ENCODE peak calls at places on chromosomes 12 and 14, in nine cellular contexts. M, P, Z, O, I, U, K, L and N are unnamed samples.

GRCh38 chr14:93824518-93825234 is 36.4 kb upstream of the PRIMA1 start:
- DNase-seq in Z (no peak), M (no peak), O (no peak), P (no peak), U (no peak), I (peak), L (no peak), K (no peak), N (no peak)

GRCh38 chr12:14928946-14929345 is 9.4 kb downstream of the ERP27 start:
- DNase-seq in U (no peak), Z (no peak), O (no peak), M (no peak), L (no peak), P (no peak), I (no peak), K (peak), N (no peak)

GRCh38 chr12:103956515-103957027 is 9.1 kb upstream of the TDG start:
- DNase-seq in O (peak), U (no peak), P (no peak), K (peak), L (no peak), Z (no peak), M (no peak), I (no peak), N (no peak)

GRCh38 chr14:86515195-86515594 is 985.3 kb downstream of the FLRT2 start:
- DNase-seq in K (no peak), Z (no peak), L (no peak), U (no peak), I (no peak), M (no peak), O (no peak), P (no peak), N (no peak)

GRCh38 chr12:48198619-48198973 is 4.5 kb downstream of the OR10AD1 start:
- DNase-seq in M (peak), I (no peak), U (peak), O (peak), Z (no peak), L (peak), K (peak), P (no peak), N (no peak)

GRCh38 chr12:108921946-108922345 is 42.1 kb downstream of the DAO start:
- DNase-seq in Z (no peak), L (no peak), O (no peak), M (no peak), K (no peak), P (no peak), U (no peak), I (no peak), N (no peak)

GRCh38 chr12:45707241-45707857 is 22.2 kb upstream of the ARID2 start:
- DNase-seq in O (no peak), Z (no peak), M (no peak), I (no peak), P (no peak), K (no peak), U (no peak), L (no peak), N (no peak)

GRCh38 chr14:105193916-105194782 is 13.0 kb upstream of the NUDT14 start:
- DNase-seq in M (no peak), U (no peak), I (no peak), K (no peak), Z (peak), O (no peak), L (no peak), P (peak), N (no peak)

GRCh38 chr12:14256555-14257169 is 108.8 kb upstream of the ATF7IP start:
- DNase-seq in Z (peak), M (peak), P (peak), U (peak), O (peak), I (peak), L (no peak), K (peak), N (peak)

GRCh38 chr14:68945585-68946289 is 33.4 kb downstream of the ACTN1 start:
- DNase-seq in Z (no peak), K (peak), I (no peak), U (no peak), M (peak), O (no peak), P (no peak), L (no peak), N (no peak)

GRCh38 chr12:4809449-4810218 is 89.4 kb downstream of the GALNT8 start:
- DNase-seq in K (no peak), M (no peak), I (no peak), O (no peak), Z (no peak), L (no peak), P (no peak), U (no peak), N (no peak)

DNA sequence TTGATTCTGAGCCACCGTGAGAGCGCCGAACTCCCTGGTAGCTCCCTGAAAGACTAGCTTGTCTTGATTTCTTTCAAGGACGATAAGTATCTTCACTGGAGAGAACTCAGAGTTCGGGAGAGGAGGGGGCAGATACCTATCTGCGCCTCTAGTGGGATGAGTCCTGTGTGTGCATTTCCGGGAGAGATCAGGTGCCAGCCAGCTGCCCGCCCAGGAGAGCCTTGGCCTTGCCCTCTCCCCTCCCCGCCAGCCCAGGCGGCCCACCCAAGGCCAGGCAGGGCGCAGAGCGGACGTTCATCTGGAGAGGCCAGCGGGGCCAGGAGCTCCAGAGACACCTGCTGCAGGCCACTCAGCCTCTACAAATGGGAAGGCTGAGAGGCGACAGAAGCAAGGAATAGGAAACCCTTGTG is 1.0 kb downstream of the CD9 start:
- DNase-seq in M (peak), K (peak), P (no peak), I (peak), L (no peak), Z (no peak), O (no peak), U (no peak), N (no peak)
- TF ChIP-seq POLR2A in M (peak), K (peak), P (no peak), I (no peak), L (no peak), Z (no peak), O (no peak), U (no peak), N (no peak)

GRCh38 chr12:67826148-67826547 is 163.1 kb upstream of the IFNG-AS1 start:
- DNase-seq in K (no peak), O (no peak), M (no peak), U (no peak), P (peak), L (no peak), Z (no peak), I (no peak), N (no peak)
- H3K4me3 ChIP-seq in K (no peak), O (no peak), M (no peak), U (no peak), P (no peak), L (no peak), Z (no peak), I (no peak), N (no peak)

DNA sequence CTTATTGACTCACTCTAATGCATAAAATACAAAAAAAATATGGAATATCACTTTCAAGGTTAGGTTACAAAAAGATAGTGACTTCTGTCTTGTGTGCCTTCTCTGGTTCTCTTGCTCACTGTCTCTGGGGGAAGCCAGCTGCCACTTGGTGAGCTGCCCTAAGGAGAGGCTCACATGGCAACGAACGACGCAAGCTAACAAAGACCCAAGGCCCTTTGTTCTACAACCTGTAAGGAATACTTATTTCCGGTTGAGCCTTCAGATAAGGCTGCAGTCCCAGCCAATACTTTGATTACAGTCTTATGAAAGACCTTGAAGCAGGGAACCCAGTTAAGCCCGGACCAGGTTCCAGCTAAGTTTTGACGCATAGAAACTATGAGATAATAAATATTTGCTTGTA is 242.4 kb upstream of the TBX3 start:
- DNase-seq in K (no peak), Z (no peak), U (no peak), I (no peak), P (no peak), M (peak), L (no peak), O (no peak), N (no peak)
- TF ChIP-seq POLR2A in K (no peak), Z (no peak), U (no peak), I (no peak), P (no peak), M (no peak), L (no peak), O (no peak), N (no peak)

GRCh38 chr14:50756300-50756699 is 74.7 kb downstream of the NIN start:
- DNase-seq in K (peak), U (no peak), O (no peak), M (no peak), L (no peak), Z (no peak), P (no peak), I (no peak), N (no peak)

GRCh38 chr14:50745401-50746058 is 77.4 kb upstream of the SAV1 start:
- DNase-seq in O (no peak), Z (no peak), K (no peak), L (no peak), P (no peak), M (no peak), U (no peak), I (no peak), N (no peak)

DNA sequence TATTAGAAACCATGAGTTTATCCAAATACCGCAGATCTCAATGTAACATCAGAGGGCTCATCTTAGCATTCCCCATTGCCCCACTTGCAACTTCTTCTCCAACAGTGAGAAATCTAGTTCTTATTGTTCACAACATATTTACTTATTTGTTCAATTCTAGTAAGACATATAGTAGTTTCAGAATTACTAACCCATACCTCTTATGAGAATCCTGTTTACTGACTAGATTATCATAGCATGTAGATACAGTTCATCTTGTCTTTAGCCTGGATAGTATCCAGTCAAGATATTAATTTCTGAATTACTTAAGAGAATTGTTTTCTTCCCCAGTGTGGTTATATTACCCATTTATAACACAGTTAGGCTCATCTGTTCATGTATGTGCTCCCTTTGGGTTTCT is 80.6 kb downstream of the NIN start:
- DNase-seq in Z (no peak), U (no peak), I (no peak), M (no peak), P (no peak), K (no peak), O (no peak), L (no peak), N (no peak)
- H3K4me3 ChIP-seq in Z (no peak), U (no peak), I (no peak), M (no peak), P (no peak), K (no peak), O (no peak), L (no peak), N (no peak)

DNA sequence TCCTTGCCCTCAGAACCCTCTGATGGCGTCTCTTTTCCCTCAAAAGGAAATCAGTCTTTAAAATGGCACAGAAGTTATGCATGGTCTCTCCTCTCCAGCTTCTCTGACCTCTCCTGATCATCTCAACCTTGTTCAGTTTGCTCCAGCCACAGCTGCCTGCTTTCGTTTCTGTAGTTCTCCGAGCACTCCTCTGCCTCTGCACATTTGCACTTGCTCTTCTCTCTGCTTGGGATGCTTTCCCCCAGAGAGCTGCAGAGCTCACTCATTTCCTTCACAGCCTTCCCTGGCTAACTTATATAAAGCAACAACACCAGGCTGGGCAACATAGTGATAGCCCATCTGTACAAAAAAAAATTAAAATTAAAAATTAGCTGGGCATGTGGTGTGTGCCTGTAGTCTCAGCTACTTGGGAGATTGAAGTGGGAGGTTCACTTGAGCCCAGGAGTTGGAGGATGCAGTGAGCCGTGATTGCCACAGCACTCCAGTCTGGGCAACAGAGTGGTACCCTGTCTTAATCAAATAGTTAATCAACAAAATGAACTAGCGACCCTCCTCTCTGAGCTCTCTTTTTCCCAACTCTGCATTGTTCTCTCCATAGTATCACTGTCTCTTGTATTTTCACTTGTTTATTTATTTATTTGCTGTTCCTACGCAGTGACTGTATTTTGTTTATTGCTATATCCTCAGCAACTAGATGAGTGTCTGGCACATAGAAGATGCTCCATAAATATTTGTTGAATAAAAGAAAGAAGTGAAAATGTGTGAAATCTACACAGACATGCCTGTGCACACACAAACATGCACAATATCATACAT is 37.7 kb downstream of the PPFIBP1 start:
- DNase-seq in O (no peak), M (no peak), I (no peak), P (no peak), U (no peak), L (no peak), K (no peak), Z (no peak), N (no peak)
- TF ChIP-seq POLR2A in O (no peak), M (no peak), I (no peak), P (no peak), U (no peak), L (no peak), K (no peak), Z (no peak), N (no peak)

GRCh38 chr12:116693259-116694227 is 44.3 kb downstream of the SPRING1 start:
- DNase-seq in P (no peak), Z (no peak), M (peak), L (no peak), K (peak), I (no peak), U (no peak), O (no peak), N (no peak)
- H3K4me3 ChIP-seq in P (no peak), Z (no peak), M (peak), L (peak), K (peak), I (no peak), U (peak), O (peak), N (peak)